ENCODE peak calls at places on chromosomes 6 and 20, in five cellular contexts. One of them, this sample, is unnamed.

GRCh38 chr6:42010185-42010872 is 40.0 kb upstream of the TAF8 start:
- DNase-seq in heart left ventricle: peak
- DNase-seq in Right ventricle myocardium superior: no peak
- DNase-seq in NCI-H510A: peak
- DNase-seq in SW 1271: no peak
- DNase-seq in this sample: peak

GRCh38 chr6:31639449-31639861 is 13.0 kb downstream of the BAG6 start:
- DNase-seq in heart left ventricle: no peak
- DNase-seq in Right ventricle myocardium superior: no peak
- DNase-seq in NCI-H510A: no peak
- DNase-seq in SW 1271: no peak
- DNase-seq in this sample: peak

GRCh38 chr6:133512410-133513016 is 271.4 kb downstream of the EYA4 start:
- DNase-seq in heart left ventricle: no peak
- DNase-seq in Right ventricle myocardium superior: peak
- DNase-seq in NCI-H510A: no peak
- DNase-seq in SW 1271: peak
- DNase-seq in this sample: peak

GRCh38 chr6:169230923-169231789 is 22.5 kb downstream of the THBS2 start:
- DNase-seq in heart left ventricle: no peak
- DNase-seq in Right ventricle myocardium superior: peak
- DNase-seq in NCI-H510A: no peak
- DNase-seq in SW 1271: no peak
- DNase-seq in this sample: no peak

GRCh38 chr6:156778615-156779205 is 1.5 kb downstream of the ARID1B start:
- DNase-seq in heart left ventricle: peak
- DNase-seq in Right ventricle myocardium superior: peak
- DNase-seq in NCI-H510A: no peak
- DNase-seq in SW 1271: peak
- DNase-seq in this sample: peak

GRCh38 chr20:62136283-62137091 is 6.7 kb downstream of the PSMA7 start:
- DNase-seq in heart left ventricle: peak
- DNase-seq in Right ventricle myocardium superior: peak
- DNase-seq in NCI-H510A: peak
- DNase-seq in SW 1271: peak
- DNase-seq in this sample: peak

GRCh38 chr6:127967708-127968107 is 66.8 kb upstream of the THEMIS start:
- DNase-seq in heart left ventricle: no peak
- DNase-seq in Right ventricle myocardium superior: no peak
- DNase-seq in NCI-H510A: no peak
- DNase-seq in SW 1271: no peak
- DNase-seq in this sample: no peak

GRCh38 chr6:39211183-39211582 is 18.1 kb downstream of the KCNK5 start:
- DNase-seq in heart left ventricle: no peak
- DNase-seq in Right ventricle myocardium superior: no peak
- DNase-seq in NCI-H510A: no peak
- DNase-seq in SW 1271: no peak
- DNase-seq in this sample: no peak

GRCh38 chr6:93566285-93566684 is 146.9 kb upstream of the EPHA7 start:
- DNase-seq in heart left ventricle: no peak
- DNase-seq in Right ventricle myocardium superior: no peak
- DNase-seq in NCI-H510A: no peak
- DNase-seq in SW 1271: no peak
- DNase-seq in this sample: no peak

GRCh38 chr20:35907017-35907685 is 47.2 kb downstream of the SCAND1 start:
- DNase-seq in heart left ventricle: peak
- DNase-seq in Right ventricle myocardium superior: peak
- DNase-seq in NCI-H510A: peak
- DNase-seq in SW 1271: no peak
- DNase-seq in this sample: no peak

GRCh38 chr6:129749749-129750120 is 39.8 kb upstream of the ARHGAP18 start:
- DNase-seq in heart left ventricle: no peak
- DNase-seq in Right ventricle myocardium superior: no peak
- DNase-seq in NCI-H510A: no peak
- DNase-seq in SW 1271: peak
- DNase-seq in this sample: peak

GRCh38 chr20:57381596-57382503 is 9.3 kb upstream of the RBM38 start:
- DNase-seq in heart left ventricle: peak
- DNase-seq in Right ventricle myocardium superior: peak
- DNase-seq in NCI-H510A: no peak
- DNase-seq in SW 1271: peak
- DNase-seq in this sample: peak

GRCh38 chr20:21577551-21577950 is 63.7 kb upstream of the NKX2-2 start:
- DNase-seq in heart left ventricle: no peak
- DNase-seq in Right ventricle myocardium superior: no peak
- DNase-seq in NCI-H510A: no peak
- DNase-seq in SW 1271: no peak
- DNase-seq in this sample: no peak

GRCh38 chr6:149082320-149082719 is 235.2 kb upstream of the TAB2 start:
- DNase-seq in heart left ventricle: peak
- DNase-seq in Right ventricle myocardium superior: peak
- DNase-seq in NCI-H510A: peak
- DNase-seq in SW 1271: peak
- DNase-seq in this sample: peak

GRCh38 chr6:111175135-111175534 is 87.8 kb downstream of the SLC16A10 start:
- DNase-seq in heart left ventricle: no peak
- DNase-seq in Right ventricle myocardium superior: no peak
- DNase-seq in NCI-H510A: no peak
- DNase-seq in SW 1271: no peak
- DNase-seq in this sample: peak

GRCh38 chr6:55069132-55069781 is 105.1 kb upstream of the HCRTR2 start:
- DNase-seq in heart left ventricle: no peak
- DNase-seq in Right ventricle myocardium superior: no peak
- DNase-seq in NCI-H510A: peak
- DNase-seq in SW 1271: peak
- DNase-seq in this sample: peak

GRCh38 chr6:127176175-127176574 is 57.7 kb downstream of the RSPO3 start:
- DNase-seq in heart left ventricle: no peak
- DNase-seq in Right ventricle myocardium superior: no peak
- DNase-seq in NCI-H510A: no peak
- DNase-seq in SW 1271: no peak
- DNase-seq in this sample: no peak

GRCh38 chr6:75098709-75099108 is 107.1 kb downstream of the COL12A1 start:
- DNase-seq in heart left ventricle: peak
- DNase-seq in Right ventricle myocardium superior: peak
- DNase-seq in NCI-H510A: no peak
- DNase-seq in SW 1271: peak
- DNase-seq in this sample: peak

GRCh38 chr6:153963352-153963751 is 75.7 kb upstream of the OPRM1 start:
- DNase-seq in heart left ventricle: no peak
- DNase-seq in Right ventricle myocardium superior: no peak
- DNase-seq in NCI-H510A: no peak
- DNase-seq in SW 1271: no peak
- DNase-seq in this sample: no peak

GRCh38 chr6:32668226-32668747 is 1.8 kb upstream of the HLA-DQB1 start:
- DNase-seq in heart left ventricle: peak
- DNase-seq in Right ventricle myocardium superior: no peak
- DNase-seq in NCI-H510A: no peak
- DNase-seq in SW 1271: peak
- DNase-seq in this sample: no peak

GRCh38 chr6:138182939-138183791 is 21.4 kb downstream of the ARFGEF3 start:
- DNase-seq in heart left ventricle: peak
- DNase-seq in Right ventricle myocardium superior: no peak
- DNase-seq in NCI-H510A: peak
- DNase-seq in SW 1271: no peak
- DNase-seq in this sample: no peak

GRCh38 chr6:34865107-34865506 is 22.7 kb downstream of the TAF11 start:
- DNase-seq in heart left ventricle: no peak
- DNase-seq in Right ventricle myocardium superior: no peak
- DNase-seq in NCI-H510A: no peak
- DNase-seq in SW 1271: no peak
- DNase-seq in this sample: no peak

GRCh38 chr6:32982084-32982701 is 13.8 kb downstream of the BRD2 start:
- DNase-seq in heart left ventricle: no peak
- DNase-seq in Right ventricle myocardium superior: no peak
- DNase-seq in NCI-H510A: peak
- DNase-seq in SW 1271: no peak
- DNase-seq in this sample: peak

GRCh38 chr6:41021832-41022231 is 17.2 kb downstream of the UNC5CL start:
- DNase-seq in heart left ventricle: no peak
- DNase-seq in Right ventricle myocardium superior: no peak
- DNase-seq in NCI-H510A: no peak
- DNase-seq in SW 1271: no peak
- DNase-seq in this sample: peak

GRCh38 chr20:13771853-13772453 is 12.8 kb downstream of the ESF1 start:
- DNase-seq in heart left ventricle: no peak
- DNase-seq in Right ventricle myocardium superior: no peak
- DNase-seq in NCI-H510A: no peak
- DNase-seq in SW 1271: peak
- DNase-seq in this sample: peak

GRCh38 chr6:102749210-102749971 is 1355.9 kb downstream of the GRIK2 start:
- DNase-seq in heart left ventricle: no peak
- DNase-seq in Right ventricle myocardium superior: no peak
- DNase-seq in NCI-H510A: no peak
- DNase-seq in SW 1271: no peak
- DNase-seq in this sample: no peak

GRCh38 chr6:87820343-87820984 is 118.4 kb upstream of the AKIRIN2 start:
- DNase-seq in heart left ventricle: no peak
- DNase-seq in Right ventricle myocardium superior: no peak
- DNase-seq in NCI-H510A: no peak
- DNase-seq in SW 1271: no peak
- DNase-seq in this sample: no peak

GRCh38 chr6:159800141-159800865 is at the start of gene PNLDC1:
- DNase-seq in heart left ventricle: no peak
- DNase-seq in Right ventricle myocardium superior: no peak
- DNase-seq in NCI-H510A: no peak
- DNase-seq in SW 1271: no peak
- DNase-seq in this sample: no peak

GRCh38 chr6:84536914-84537638 is 227.3 kb downstream of the TBX18 start:
- DNase-seq in heart left ventricle: no peak
- DNase-seq in Right ventricle myocardium superior: no peak
- DNase-seq in NCI-H510A: no peak
- DNase-seq in SW 1271: no peak
- DNase-seq in this sample: no peak

GRCh38 chr20:53911301-53911700 is 159.1 kb downstream of the BCAS1 start:
- DNase-seq in heart left ventricle: no peak
- DNase-seq in Right ventricle myocardium superior: no peak
- DNase-seq in NCI-H510A: no peak
- DNase-seq in SW 1271: no peak
- DNase-seq in this sample: no peak

GRCh38 chr6:47083586-47084047 is 41.5 kb upstream of the ADGRF1 start:
- DNase-seq in heart left ventricle: peak
- DNase-seq in Right ventricle myocardium superior: peak
- DNase-seq in NCI-H510A: peak
- DNase-seq in SW 1271: no peak
- DNase-seq in this sample: no peak

GRCh38 chr20:15550116-15550870 is 1023.0 kb downstream of the KIF16B start:
- DNase-seq in heart left ventricle: no peak
- DNase-seq in Right ventricle myocardium superior: no peak
- DNase-seq in NCI-H510A: no peak
- DNase-seq in SW 1271: no peak
- DNase-seq in this sample: no peak

This sample was measured in NB4.